ENCODE peak calls at places on chromosomes 2 and 18, in four cellular contexts. J is AG08396, C is iris pigment epithelial cell, S is left cardiac atrium. H is an unnamed sample.

GRCh38 chr2:172234716-172235661 is 132.3 kb upstream of the DLX2 start:
- DNase-seq in J (peak; percentile 20), C (no peak), S (no peak), H (no peak)

GRCh38 chr18:51234117-51235010 is 36.9 kb upstream of the MEX3C start:
- DNase-seq in J (no peak), C (peak; percentile 22), S (no peak), H (no peak)

GRCh38 chr2:175318542-175318941 is 137.0 kb upstream of the ATP5MC3 start:
- DNase-seq in J (no peak), C (no peak), S (no peak), H (no peak)

GRCh38 chr2:69559696-69560482 is 83.7 kb downstream of the AAK1 start:
- DNase-seq in J (peak; percentile 51), C (peak; percentile 79), S (no peak), H (peak; percentile 62)

GRCh38 chr2:39513641-39514094 is 76.6 kb upstream of the MAP4K3 start:
- DNase-seq in J (peak; percentile 72), C (peak; percentile 98), S (peak; percentile 75), H (peak; percentile 97)

GRCh38 chr2:39837856-39838453 is 58.9 kb upstream of the THUMPD2 start:
- DNase-seq in J (peak; percentile 44), C (peak; percentile 51), S (no peak), H (peak; percentile 42)

GRCh38 chr2:41495050-41495449 is 552.8 kb upstream of the PKDCC start:
- DNase-seq in J (no peak), C (peak; percentile 1), S (no peak), H (no peak)

GRCh38 chr2:233673896-233674295 is 2.2 kb downstream of the UGT1A9 start:
- DNase-seq in J (no peak), C (no peak), S (no peak), H (no peak)

GRCh38 chr2:215529271-215529670 is 93.4 kb upstream of the FN1 start:
- DNase-seq in J (no peak), C (peak; percentile 91), S (no peak), H (peak; percentile 81)

GRCh38 chr18:37385846-37386435 is 179.7 kb downstream of the CELF4 start:
- DNase-seq in J (peak; percentile 33), C (peak; percentile 14), S (no peak), H (peak; percentile 37)

GRCh38 chr2:31535753-31536152 is 45.0 kb downstream of the SRD5A2 start:
- DNase-seq in J (no peak), C (no peak), S (no peak), H (no peak)

GRCh38 chr2:15092691-15093090 is 460.2 kb downstream of the LRATD1 start:
- DNase-seq in J (no peak), C (peak; percentile 54), S (no peak), H (peak; percentile 64)

GRCh38 chr2:40403233-40403841 is 48.6 kb downstream of the SLC8A1 start:
- DNase-seq in J (peak; percentile 40), C (peak; percentile 95), S (no peak), H (peak; percentile 91)

GRCh38 chr2:171595896-171596295 is 73.6 kb downstream of the CYBRD1 start:
- DNase-seq in J (peak; percentile 57), C (peak; percentile 93), S (no peak), H (peak; percentile 95)

GRCh38 chr2:200399046-200399445 is 92.6 kb downstream of the SPATS2L start:
- DNase-seq in J (no peak), C (peak; percentile 90), S (no peak), H (peak; percentile 84)

GRCh38 chr18:5104246-5104645 is 92.8 kb downstream of the AKAIN1 start:
- DNase-seq in J (no peak), C (no peak), S (no peak), H (no peak)